ENCODE peak calls at places on chromosomes 3 and 15, in eight cellular contexts. B is cardiac muscle cell; D is DMS153; Z is activated CD8-positive, alpha-beta memory T cell treated with anti-CD3 and anti-CD28 coated beads, Interleukin-2, amount 50 U/mL, for 4 hours; T is stimulated activated CD4-positive, alpha-beta T cell treated with anti-CD3 and anti-CD28 coated beads, Interleukin-1b, Interleukin-23, amount 100 ng/mL, for 48 hours; E is sciatic nerve; M is neural progenitor cell; L is fibroblast of pulmonary artery. R is an unnamed sample.

GRCh38 chr15:100769043-100769974 is 110.3 kb upstream of the ALDH1A3 start:
- DNase-seq in B (no peak), D (no peak), Z (no peak), T (no peak), E (peak), M (no peak), L (no peak), R (no peak)

GRCh38 chr15:56772868-56773639 is 39.7 kb upstream of the ZNF280D start:
- DNase-seq in B (no peak), D (peak), Z (no peak), T (no peak), E (no peak), M (no peak), L (peak), R (no peak)

GRCh38 chr3:98702166-98702565 is 61.0 kb upstream of the ST3GAL6 start:
- DNase-seq in B (no peak), D (no peak), Z (no peak), T (no peak), E (no peak), M (no peak), L (peak), R (no peak)

GRCh38 chr3:128180446-128180845 is 27.2 kb downstream of the EEFSEC start:
- DNase-seq in B (no peak), D (no peak), Z (no peak), T (no peak), E (no peak), M (no peak), L (peak), R (no peak)

GRCh38 chr3:55893045-55893664 is 406.0 kb upstream of the WNT5A start:
- DNase-seq in B (no peak), D (no peak), Z (no peak), T (no peak), E (no peak), M (no peak), L (no peak), R (peak)

GRCh38 chr3:18444597-18445420 is 19.7 kb upstream of the SATB1 start:
- DNase-seq in B (peak), D (no peak), Z (peak), T (peak), E (peak), M (peak), L (peak), R (peak)

GRCh38 chr3:100754563-100755334 is 45.5 kb downstream of the TFG start:
- DNase-seq in B (no peak), D (no peak), Z (no peak), T (no peak), E (no peak), M (no peak), L (no peak), R (peak)

GRCh38 chr3:130760922-130761321 is 14.3 kb upstream of the PIK3R4 start:
- DNase-seq in B (no peak), D (no peak), Z (no peak), T (no peak), E (no peak), M (no peak), L (no peak), R (no peak)

GRCh38 chr3:156551746-156552145 is 3.2 kb downstream of the SSR3 start:
- DNase-seq in B (no peak), D (no peak), Z (no peak), T (no peak), E (no peak), M (no peak), L (peak), R (peak)

GRCh38 chr15:100107606-100108225 is 234.1 kb downstream of the ADAMTS17 start:
- DNase-seq in B (no peak), D (no peak), Z (no peak), T (no peak), E (no peak), M (no peak), L (no peak), R (no peak)

GRCh38 chr3:5376761-5377160 is 189.3 kb downstream of the EDEM1 start:
- DNase-seq in B (no peak), D (peak), Z (no peak), T (no peak), E (no peak), M (peak), L (no peak), R (no peak)

GRCh38 chr3:95334461-95334860 is 1271.6 kb downstream of the NSUN3 start:
- DNase-seq in B (no peak), D (no peak), Z (no peak), T (no peak), E (no peak), M (no peak), L (no peak), R (no peak)

GRCh38 chr3:114319453-114319852 is 25.6 kb downstream of the TIGIT start:
- DNase-seq in B (peak), D (peak), Z (no peak), T (no peak), E (no peak), M (peak), L (peak), R (peak)

GRCh38 chr15:56366211-56366610 is 985 bp downstream of the TEX9 start:
- DNase-seq in B (no peak), D (no peak), Z (no peak), T (no peak), E (no peak), M (peak), L (no peak), R (no peak)

GRCh38 chr3:133238015-133238414 is 161.8 kb upstream of the BFSP2 start:
- DNase-seq in B (no peak), D (no peak), Z (no peak), T (no peak), E (no peak), M (no peak), L (peak), R (no peak)

GRCh38 chr3:10551821-10552630 is 46.6 kb upstream of the ATP2B2 start:
- DNase-seq in B (no peak), D (no peak), Z (peak), T (peak), E (peak), M (no peak), L (no peak), R (no peak)